ENCODE peak calls at places on chromosomes 12 and 14, in four cellular contexts. V is AG04450, C is heart right ventricle, D is retinal pigment epithelial cell. M is an unnamed sample.

GRCh38 chr12:80676856-80677255 is 30.6 kb upstream of the MYF6 start:
- DNase-seq in V (no peak), C (no peak), D (no peak), M (no peak)

GRCh38 chr12:40054554-40055226 is 51.2 kb downstream of the SLC2A13 start:
- DNase-seq in V (peak; percentile 15), C (no peak), D (peak; percentile 38), M (peak; percentile 85)

GRCh38 chr14:89237923-89238529 is 179.0 kb downstream of the FOXN3 start:
- DNase-seq in V (no peak), C (no peak), D (no peak), M (peak; percentile 29)

GRCh38 chr12:16118586-16118985 is 158.9 kb downstream of the SLC15A5 start:
- DNase-seq in V (no peak), C (no peak), D (no peak), M (no peak)

GRCh38 chr14:63045234-63045611 is at the start of gene KCNH5:
- DNase-seq in V (no peak), C (peak; percentile 25), D (no peak), M (peak; percentile 15)

GRCh38 chr12:79378496-79378895 is 312.3 kb downstream of the PAWR start:
- DNase-seq in V (no peak), C (no peak), D (no peak), M (peak; percentile 56)

GRCh38 chr14:62778847-62779246 is 266.4 kb downstream of the KCNH5 start:
- DNase-seq in V (peak; percentile 11), C (no peak), D (peak; percentile 21), M (no peak)

GRCh38 chr12:52837341-52837741 is 3.2 kb upstream of the KRT79 start:
- DNase-seq in V (peak; percentile 68), C (no peak), D (no peak), M (peak; percentile 84)

GRCh38 chr12:107567871-107568619 is 117.6 kb upstream of the PWP1 start:
- DNase-seq in V (no peak), C (no peak), D (no peak), M (no peak)

GRCh38 chr12:13000935-13001724 is 1.1 kb upstream of the HEBP1 start:
- DNase-seq in V (no peak), C (peak; percentile 58), D (no peak), M (peak; percentile 42)

GRCh38 chr14:103418508-103418818 is 33.2 kb downstream of the MARK3 start:
- DNase-seq in V (no peak), C (no peak), D (no peak), M (peak; percentile 80)

GRCh38 chr14:90403065-90403464 is 6.2 kb downstream of the CALM1 start:
- DNase-seq in V (no peak), C (no peak), D (no peak), M (no peak)

GRCh38 chr14:61145903-61146411 is 135.2 kb downstream of the TMEM30B start:
- DNase-seq in V (no peak), C (no peak), D (no peak), M (peak; percentile 84)

GRCh38 chr14:101254805-101255764 is 306.2 kb upstream of the DIO3 start:
- DNase-seq in V (no peak), C (no peak), D (no peak), M (peak; percentile 54)

GRCh38 chr12:91959220-91959619 is 186.4 kb downstream of the BTG1 start:
- DNase-seq in V (no peak), C (no peak), D (no peak), M (no peak)

GRCh38 chr12:127272864-127273263 is 994.1 kb upstream of the TMEM132C start:
- DNase-seq in V (peak; percentile 56), C (no peak), D (no peak), M (peak; percentile 98)

GRCh38 chr14:71651228-71651627 is 281.0 kb upstream of the RGS6 start:
- DNase-seq in V (peak; percentile 72), C (no peak), D (peak; percentile 74), M (peak; percentile 87)

GRCh38 chr12:104748790-104749189 is 209.3 kb downstream of the SLC41A2 start:
- DNase-seq in V (peak; percentile 20), C (no peak), D (no peak), M (peak; percentile 53)

GRCh38 chr12:47954058-47954457 is 9.3 kb upstream of the TMEM106C start:
- DNase-seq in V (no peak), C (no peak), D (no peak), M (no peak)

GRCh38 chr12:132477703-132478432 is 12.1 kb upstream of the FBRSL1 start:
- DNase-seq in V (no peak), C (no peak), D (no peak), M (no peak)

GRCh38 chr14:29233188-29233587 is 466.6 kb downstream of the FOXG1 start:
- DNase-seq in V (no peak), C (no peak), D (no peak), M (no peak)

GRCh38 chr12:75754698-75755097 is 243.3 kb upstream of the KRR1 start:
- DNase-seq in V (no peak), C (no peak), D (no peak), M (peak; percentile 34)

GRCh38 chr12:21248679-21249078 is 86.0 kb downstream of the SLCO1A2 start:
- DNase-seq in V (no peak), C (no peak), D (no peak), M (peak; percentile 11)

GRCh38 chr14:77238996-77239395 is 32.0 kb downstream of the NGB start:
- DNase-seq in V (no peak), C (no peak), D (no peak), M (no peak)

GRCh38 chr12:124289634-124290600 is 5.0 kb upstream of the RFLNA start:
- DNase-seq in V (no peak), C (no peak), D (no peak), M (peak; percentile 31)

GRCh38 chr14:67172520-67172919 is 16.7 kb upstream of the GARIN2 start:
- DNase-seq in V (no peak), C (no peak), D (no peak), M (no peak)

GRCh38 chr14:58955294-58955821 is 233.1 kb upstream of the DAAM1 start:
- DNase-seq in V (no peak), C (no peak), D (peak; percentile 39), M (no peak)

GRCh38 chr14:64117671-64118402 is 176.3 kb downstream of the ESR2 start:
- DNase-seq in V (no peak), C (peak; percentile 52), D (peak; percentile 86), M (peak; percentile 78)

GRCh38 chr14:73725116-73726024 is 11.2 kb upstream of the PNMA1 start:
- DNase-seq in V (no peak), C (no peak), D (no peak), M (peak; percentile 65)

GRCh38 chr14:99726538-99727095 is 42.5 kb downstream of the CYP46A1 start:
- DNase-seq in V (no peak), C (no peak), D (no peak), M (no peak)

GRCh38 chr14:91252901-91253794 is 8.6 kb upstream of the GPR68 start:
- DNase-seq in V (no peak), C (peak; percentile 53), D (no peak), M (no peak)

GRCh38 chr12:120832712-120833111 is 71.4 kb downstream of the SPPL3 start:
- DNase-seq in V (no peak), C (no peak), D (no peak), M (no peak)

GRCh38 chr12:26839551-26839950 is 6.6 kb upstream of the ITPR2 start:
- DNase-seq in V (no peak), C (no peak), D (no peak), M (no peak)

GRCh38 chr14:74018029-74018703 is 922 bp downstream of the ENTPD5 start:
- DNase-seq in V (no peak), C (no peak), D (peak; percentile 43), M (peak; percentile 82)

GRCh38 chr12:120761581-120761980 is 36.0 kb downstream of the ACADS start:
- DNase-seq in V (no peak), C (no peak), D (peak; percentile 90), M (peak; percentile 86)

GRCh38 chr12:106152334-106152733 is 13.6 kb upstream of the NUAK1 start:
- DNase-seq in V (no peak), C (no peak), D (no peak), M (no peak)

GRCh38 chr12:124188561-124189405 is 106.1 kb upstream of the RFLNA start:
- DNase-seq in V (no peak), C (no peak), D (no peak), M (no peak)

GRCh38 chr14:104886690-104887622 is 21.9 kb downstream of the CEP170B start:
- DNase-seq in V (no peak), C (peak; percentile 10), D (no peak), M (no peak)
- TF ChIP-seq CTCF in V (no peak), C (no peak), D (no peak), M (no peak)

DNA sequence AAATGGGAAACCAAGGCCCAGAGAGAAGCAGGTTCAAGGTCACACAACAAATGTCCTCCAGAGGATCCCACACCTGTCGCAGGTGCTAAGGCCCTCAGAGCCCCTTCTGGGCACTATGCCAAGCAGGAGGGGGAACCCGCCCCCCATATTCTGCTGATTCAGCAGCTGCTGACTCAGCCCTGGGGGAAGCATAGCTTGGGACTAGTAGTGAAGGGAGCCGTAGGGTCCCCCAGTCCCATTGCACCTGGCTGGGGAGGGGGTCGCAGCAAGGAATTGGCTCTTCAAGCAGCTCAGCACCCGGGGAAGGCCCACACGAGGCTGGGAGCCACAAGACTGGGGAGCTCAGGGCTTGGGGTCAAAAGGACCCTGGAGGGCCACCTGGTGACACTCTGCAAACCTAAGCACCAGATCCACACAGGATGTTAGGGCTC is 1.0 kb downstream of the RASAL1 start:
- DNase-seq in V (no peak), C (no peak), D (no peak), M (no peak)
- H3K4me3 ChIP-seq in V (no peak overlapping the region), C (no peak overlapping the region), D (no peak overlapping the region), M (no peak overlapping the region)

GRCh38 chr12:57096099-57096572 is 7.2 kb downstream of the NAB2 start:
- DNase-seq in V (no peak), C (no peak), D (no peak), M (peak; percentile 25)
- TF ChIP-seq CTCF in V (no peak), C (no peak), D (no peak), M (no peak)

DNA sequence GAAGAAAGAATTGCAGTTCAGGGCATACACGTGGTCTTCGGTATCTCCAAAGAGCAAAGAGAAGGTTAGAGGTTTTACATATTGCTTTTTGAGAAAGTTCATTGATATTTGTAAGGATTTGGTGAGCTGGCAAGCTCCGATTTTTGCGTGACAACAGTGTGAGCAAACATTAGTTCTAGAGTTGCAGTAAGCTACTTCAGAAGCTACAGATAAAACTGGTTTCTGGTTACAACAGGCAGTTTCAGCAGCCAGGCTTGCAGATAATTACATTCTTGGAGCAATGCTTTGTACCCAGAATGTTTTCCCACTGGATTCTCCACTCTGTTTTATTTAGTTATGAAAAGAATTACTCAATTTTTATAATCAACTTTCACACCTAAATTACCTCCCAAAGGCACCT is 28.2 kb downstream of the KLRK1 start:
- DNase-seq in V (peak; percentile 27), C (no peak), D (no peak), M (no peak)
- H3K4me3 ChIP-seq in V (no peak overlapping the region), C (no peak overlapping the region), D (no peak overlapping the region), M (no peak overlapping the region)

DNA sequence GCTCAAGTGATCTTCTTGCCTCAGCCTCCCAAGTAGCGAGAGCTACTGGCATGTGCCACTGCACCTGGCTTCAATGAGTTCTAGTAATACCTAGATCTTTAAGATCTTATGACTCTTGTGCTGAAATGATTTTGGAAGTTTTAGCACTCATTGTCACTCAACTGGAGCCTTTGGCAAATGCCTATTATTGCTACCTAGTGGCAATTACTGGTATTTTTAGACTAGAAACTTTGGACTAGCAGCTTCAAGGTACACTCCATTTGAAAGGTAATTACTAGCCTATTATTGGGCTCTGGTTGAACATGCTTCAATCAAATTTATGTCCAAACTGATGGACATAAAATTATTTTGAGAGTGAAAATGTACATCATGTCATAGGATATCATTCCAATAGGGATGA is 80.7 kb upstream of the MUCL1 start:
- DNase-seq in V (no peak), C (no peak), D (no peak), M (no peak)
- TF ChIP-seq CTCF in V (no peak), C (no peak), D (no peak), M (no peak)

M was measured in fibroblast of mammary gland.